ENCODE peak calls at places on chromosomes 7 and 10, in six cellular contexts. One of them, this sample, is unnamed.

GRCh38 chr7:11701829-11702560 is 130.0 kb downstream of the THSD7A start:
- DNase-seq in GM12865: peak
- DNase-seq in epithelial cell of esophagus: no peak
- DNase-seq in thoracic aorta: no peak
- DNase-seq in right atrium auricular region: no peak
- DNase-seq in midbrain: no peak
- DNase-seq in this sample: no peak

GRCh38 chr7:30253796-30254165 is 30.6 kb upstream of the ZNRF2 start:
- DNase-seq in right atrium auricular region: no peak
- DNase-seq in epithelial cell of esophagus: no peak
- DNase-seq in midbrain: no peak
- DNase-seq in thoracic aorta: no peak
- DNase-seq in GM12865: no peak
- DNase-seq in this sample: no peak

GRCh38 chr7:2800220-2800922 is 43.7 kb downstream of the GNA12 start:
- DNase-seq in GM12865: no peak
- DNase-seq in epithelial cell of esophagus: no peak
- DNase-seq in right atrium auricular region: peak
- DNase-seq in thoracic aorta: no peak
- DNase-seq in midbrain: no peak
- DNase-seq in this sample: no peak

GRCh38 chr7:148486937-148487336 is 103.6 kb upstream of the C7orf33 start:
- DNase-seq in thoracic aorta: no peak
- DNase-seq in midbrain: no peak
- DNase-seq in GM12865: no peak
- DNase-seq in right atrium auricular region: no peak
- DNase-seq in epithelial cell of esophagus: no peak
- DNase-seq in this sample: no peak

GRCh38 chr7:92763636-92764423 is 72.5 kb downstream of the CDK6 start:
- DNase-seq in GM12865: no peak
- DNase-seq in epithelial cell of esophagus: peak
- DNase-seq in right atrium auricular region: no peak
- DNase-seq in midbrain: no peak
- DNase-seq in thoracic aorta: no peak
- DNase-seq in this sample: no peak

GRCh38 chr10:104300002-104300735 is 31.2 kb downstream of the GSTO2 start:
- DNase-seq in epithelial cell of esophagus: no peak
- DNase-seq in midbrain: no peak
- DNase-seq in thoracic aorta: peak
- DNase-seq in GM12865: no peak
- DNase-seq in right atrium auricular region: peak
- DNase-seq in this sample: no peak

GRCh38 chr7:8435597-8436243 is 2.3 kb downstream of the NXPH1 start:
- DNase-seq in GM12865: no peak
- DNase-seq in midbrain: no peak
- DNase-seq in right atrium auricular region: no peak
- DNase-seq in epithelial cell of esophagus: no peak
- DNase-seq in thoracic aorta: no peak
- DNase-seq in this sample: no peak

GRCh38 chr7:17611611-17612010 is 313.2 kb downstream of the AHR start:
- DNase-seq in epithelial cell of esophagus: no peak
- DNase-seq in midbrain: no peak
- DNase-seq in GM12865: no peak
- DNase-seq in right atrium auricular region: no peak
- DNase-seq in thoracic aorta: no peak
- DNase-seq in this sample: no peak

GRCh38 chr7:31061185-31061584 is 9.1 kb downstream of the ADCYAP1R1 start:
- DNase-seq in right atrium auricular region: no peak
- DNase-seq in GM12865: no peak
- DNase-seq in epithelial cell of esophagus: no peak
- DNase-seq in thoracic aorta: no peak
- DNase-seq in midbrain: no peak
- DNase-seq in this sample: no peak

GRCh38 chr10:125025341-125025740 is 83.4 kb downstream of the ZRANB1 start:
- DNase-seq in thoracic aorta: no peak
- DNase-seq in epithelial cell of esophagus: no peak
- DNase-seq in GM12865: no peak
- DNase-seq in right atrium auricular region: no peak
- DNase-seq in midbrain: no peak
- DNase-seq in this sample: no peak

GRCh38 chr10:74988055-74988773 is 123.2 kb upstream of the SAMD8 start:
- DNase-seq in epithelial cell of esophagus: no peak
- DNase-seq in midbrain: no peak
- DNase-seq in right atrium auricular region: no peak
- DNase-seq in GM12865: no peak
- DNase-seq in thoracic aorta: no peak
- DNase-seq in this sample: no peak

GRCh38 chr10:3139135-3139910 is 33.3 kb downstream of the PITRM1 start:
- DNase-seq in thoracic aorta: no peak
- DNase-seq in epithelial cell of esophagus: no peak
- DNase-seq in GM12865: no peak
- DNase-seq in right atrium auricular region: no peak
- DNase-seq in midbrain: no peak
- DNase-seq in this sample: no peak

GRCh38 chr10:7625836-7626235 is 40.9 kb downstream of the ITIH5 start:
- DNase-seq in right atrium auricular region: no peak
- DNase-seq in midbrain: no peak
- DNase-seq in epithelial cell of esophagus: no peak
- DNase-seq in thoracic aorta: no peak
- DNase-seq in GM12865: no peak
- DNase-seq in this sample: no peak

GRCh38 chr7:483656-484364 is 35.8 kb downstream of the PDGFA start:
- DNase-seq in thoracic aorta: no peak
- DNase-seq in midbrain: no peak
- DNase-seq in epithelial cell of esophagus: no peak
- DNase-seq in right atrium auricular region: no peak
- DNase-seq in GM12865: no peak
- DNase-seq in this sample: no peak

GRCh38 chr7:140869430-140869829 is 55.3 kb downstream of the BRAF start:
- DNase-seq in midbrain: no peak
- DNase-seq in GM12865: no peak
- DNase-seq in thoracic aorta: no peak
- DNase-seq in right atrium auricular region: no peak
- DNase-seq in epithelial cell of esophagus: no peak
- DNase-seq in this sample: no peak

GRCh38 chr7:158786898-158787297 is 42.4 kb downstream of the ESYT2 start:
- DNase-seq in GM12865: no peak
- DNase-seq in thoracic aorta: no peak
- DNase-seq in epithelial cell of esophagus: no peak
- DNase-seq in right atrium auricular region: no peak
- DNase-seq in midbrain: no peak
- DNase-seq in this sample: no peak

GRCh38 chr10:84191106-84191505 is 3.2 kb upstream of the CDHR1 start:
- DNase-seq in GM12865: no peak
- DNase-seq in thoracic aorta: no peak
- DNase-seq in midbrain: no peak
- DNase-seq in epithelial cell of esophagus: no peak
- DNase-seq in right atrium auricular region: no peak
- DNase-seq in this sample: no peak

GRCh38 chr7:155983176-155983815 is 171.0 kb upstream of the SHH start:
- DNase-seq in right atrium auricular region: no peak
- DNase-seq in GM12865: no peak
- DNase-seq in epithelial cell of esophagus: no peak
- DNase-seq in midbrain: no peak
- DNase-seq in thoracic aorta: no peak
- DNase-seq in this sample: no peak

GRCh38 chr10:101774589-101775272 is 1.2 kb downstream of the FGF8 start:
- DNase-seq in midbrain: no peak
- DNase-seq in thoracic aorta: no peak
- DNase-seq in right atrium auricular region: no peak
- DNase-seq in GM12865: no peak
- DNase-seq in epithelial cell of esophagus: no peak
- DNase-seq in this sample: no peak

GRCh38 chr7:25861704-25862253 is 290.2 kb upstream of the NFE2L3 start:
- DNase-seq in GM12865: no peak
- DNase-seq in right atrium auricular region: no peak
- DNase-seq in midbrain: no peak
- DNase-seq in epithelial cell of esophagus: no peak
- DNase-seq in thoracic aorta: no peak
- DNase-seq in this sample: no peak

GRCh38 chr10:27784272-27784671 is 38.7 kb upstream of the MKX start:
- DNase-seq in midbrain: no peak
- DNase-seq in GM12865: no peak
- DNase-seq in thoracic aorta: no peak
- DNase-seq in epithelial cell of esophagus: no peak
- DNase-seq in right atrium auricular region: no peak
- DNase-seq in this sample: no peak

GRCh38 chr7:159211540-159212182 is 67.0 kb upstream of the VIPR2 start:
- DNase-seq in right atrium auricular region: no peak
- DNase-seq in GM12865: no peak
- DNase-seq in midbrain: peak
- DNase-seq in epithelial cell of esophagus: no peak
- DNase-seq in thoracic aorta: no peak
- DNase-seq in this sample: no peak